ENCODE peak calls at places on chromosome 1, in six cellular contexts. One of them, this sample, is unnamed. For H3K4me1, the result is how much of the 10 kb centered on the place peaks cover.

GRCh38 chr1:71046891-71047634 is 553 bp downstream of the PTGER3 start:
- DNase-seq in PC-3: no peak
- DNase-seq in neuronal stem cell: no peak
- DNase-seq in upper lobe of right lung: peak
- DNase-seq in left lung: peak
- DNase-seq in fibroblast of lung: no peak
- DNase-seq in this sample: peak

GRCh38 chr1:240621249-240621648 is 9.3 kb upstream of the GREM2 start:
- DNase-seq in upper lobe of right lung: no peak
- DNase-seq in fibroblast of lung: no peak
- DNase-seq in PC-3: no peak
- DNase-seq in left lung: no peak
- DNase-seq in neuronal stem cell: no peak
- DNase-seq in this sample: no peak

GRCh38 chr1:187264995-187265602 is 436.4 kb downstream of the PLA2G4A start:
- DNase-seq in upper lobe of right lung: no peak
- DNase-seq in fibroblast of lung: peak
- DNase-seq in neuronal stem cell: peak
- DNase-seq in left lung: no peak
- DNase-seq in PC-3: peak
- DNase-seq in this sample: peak

GRCh38 chr1:171715813-171716251 is 26.0 kb downstream of the VAMP4 start:
- DNase-seq in upper lobe of right lung: no peak
- DNase-seq in neuronal stem cell: no peak
- DNase-seq in left lung: no peak
- DNase-seq in fibroblast of lung: peak
- DNase-seq in PC-3: peak
- DNase-seq in this sample: no peak

GRCh38 chr1:114272593-114272992 is 118.9 kb upstream of the SYT6 start:
- DNase-seq in neuronal stem cell: no peak
- DNase-seq in PC-3: no peak
- DNase-seq in left lung: no peak
- DNase-seq in upper lobe of right lung: no peak
- DNase-seq in fibroblast of lung: no peak
- DNase-seq in this sample: no peak

GRCh38 chr1:62194651-62195282 is at the start of gene L1TD1:
- DNase-seq in PC-3: no peak
- DNase-seq in left lung: no peak
- DNase-seq in neuronal stem cell: peak
- DNase-seq in fibroblast of lung: peak
- DNase-seq in upper lobe of right lung: peak
- DNase-seq in this sample: peak

GRCh38 chr1:207288315-207288714 is 33.2 kb upstream of the CD55 start:
- DNase-seq in fibroblast of lung: no peak
- DNase-seq in left lung: no peak
- DNase-seq in neuronal stem cell: no peak
- DNase-seq in upper lobe of right lung: no peak
- DNase-seq in PC-3: no peak
- DNase-seq in this sample: no peak

GRCh38 chr1:119947468-119947867 is 51.2 kb upstream of the ADAM30 start:
- DNase-seq in neuronal stem cell: no peak
- DNase-seq in upper lobe of right lung: no peak
- DNase-seq in left lung: no peak
- DNase-seq in PC-3: peak
- DNase-seq in fibroblast of lung: peak
- DNase-seq in this sample: no peak

GRCh38 chr1:39573097-39573465 is 3.5 kb downstream of the PABPC4 start:
- DNase-seq in fibroblast of lung: no peak
- DNase-seq in left lung: no peak
- DNase-seq in neuronal stem cell: no peak
- DNase-seq in PC-3: no peak
- DNase-seq in upper lobe of right lung: no peak
- DNase-seq in this sample: no peak

GRCh38 chr1:9996624-9997582 is at the start of gene RBP7:
- DNase-seq in upper lobe of right lung: peak
- DNase-seq in PC-3: peak
- DNase-seq in left lung: peak
- DNase-seq in neuronal stem cell: peak
- DNase-seq in fibroblast of lung: no peak
- DNase-seq in this sample: peak

GRCh38 chr1:85579619-85580018 is 942 bp upstream of the CCN1 start:
- DNase-seq in PC-3: peak
- DNase-seq in fibroblast of lung: peak
- DNase-seq in upper lobe of right lung: no peak
- DNase-seq in neuronal stem cell: peak
- DNase-seq in left lung: no peak
- DNase-seq in this sample: peak

GRCh38 chr1:28172690-28173150 is 3.8 kb downstream of the PTAFR start:
- DNase-seq in PC-3: no peak
- DNase-seq in upper lobe of right lung: no peak
- DNase-seq in left lung: no peak
- DNase-seq in neuronal stem cell: no peak
- DNase-seq in fibroblast of lung: peak
- DNase-seq in this sample: no peak

GRCh38 chr1:9625761-9626160 is 25.8 kb upstream of the PIK3CD start:
- DNase-seq in fibroblast of lung: no peak
- DNase-seq in neuronal stem cell: no peak
- DNase-seq in PC-3: peak
- DNase-seq in left lung: no peak
- DNase-seq in upper lobe of right lung: no peak
- DNase-seq in this sample: no peak

GRCh38 chr1:58650141-58650540 is 49.7 kb downstream of the MYSM1 start:
- DNase-seq in fibroblast of lung: peak
- DNase-seq in PC-3: peak
- DNase-seq in neuronal stem cell: no peak
- DNase-seq in left lung: no peak
- DNase-seq in upper lobe of right lung: no peak
- DNase-seq in this sample: no peak

GRCh38 chr1:94865369-94865768 is 45.2 kb downstream of the SLC44A3 start:
- DNase-seq in neuronal stem cell: no peak
- DNase-seq in left lung: no peak
- DNase-seq in PC-3: peak
- DNase-seq in upper lobe of right lung: no peak
- DNase-seq in fibroblast of lung: peak
- DNase-seq in this sample: no peak

GRCh38 chr1:230112782-230113181 is 45.7 kb downstream of the GALNT2 start:
- DNase-seq in PC-3: no peak
- DNase-seq in left lung: no peak
- DNase-seq in fibroblast of lung: no peak
- DNase-seq in neuronal stem cell: no peak
- DNase-seq in upper lobe of right lung: no peak
- DNase-seq in this sample: no peak

GRCh38 chr1:61993331-61993961 is 201.2 kb upstream of the L1TD1 start:
- DNase-seq in left lung: no peak
- DNase-seq in upper lobe of right lung: no peak
- DNase-seq in neuronal stem cell: no peak
- DNase-seq in PC-3: peak
- DNase-seq in fibroblast of lung: no peak
- DNase-seq in this sample: no peak

GRCh38 chr1:110210604-110211502 is 739 bp downstream of the KCNC4 start:
- DNase-seq in PC-3: peak
- DNase-seq in neuronal stem cell: no peak
- DNase-seq in upper lobe of right lung: peak
- DNase-seq in left lung: peak
- DNase-seq in fibroblast of lung: peak
- DNase-seq in this sample: peak

GRCh38 chr1:53449026-53449425 is 10.2 kb upstream of the DMRTB1 start:
- DNase-seq in neuronal stem cell: no peak
- DNase-seq in fibroblast of lung: peak
- DNase-seq in left lung: no peak
- DNase-seq in PC-3: peak
- DNase-seq in upper lobe of right lung: no peak
- DNase-seq in this sample: peak

GRCh38 chr1:93756656-93757055 is 75.0 kb upstream of the BCAR3 start:
- DNase-seq in fibroblast of lung: no peak
- DNase-seq in PC-3: peak
- DNase-seq in left lung: no peak
- DNase-seq in neuronal stem cell: no peak
- DNase-seq in upper lobe of right lung: no peak
- DNase-seq in this sample: no peak
- H3K4me1 ChIP-seq in fibroblast of lung: under half
- H3K4me1 ChIP-seq in PC-3: half or more
- H3K4me1 ChIP-seq in left lung: under half
- H3K4me1 ChIP-seq in neuronal stem cell: under half
- H3K4me1 ChIP-seq in upper lobe of right lung: under half
- H3K4me1 ChIP-seq in this sample: under half

GRCh38 chr1:209768354-209768774 is 12.5 kb downstream of the TRAF3IP3 start:
- DNase-seq in upper lobe of right lung: no peak
- DNase-seq in fibroblast of lung: no peak
- DNase-seq in PC-3: no peak
- DNase-seq in neuronal stem cell: no peak
- DNase-seq in left lung: no peak
- DNase-seq in this sample: no peak

GRCh38 chr1:209772116-209772515 is 12.2 kb downstream of the C1orf74 start:
- DNase-seq in left lung: no peak
- DNase-seq in upper lobe of right lung: no peak
- DNase-seq in neuronal stem cell: no peak
- DNase-seq in PC-3: no peak
- DNase-seq in fibroblast of lung: no peak
- DNase-seq in this sample: no peak

GRCh38 chr1:209769171-209769904 is 13.5 kb downstream of the TRAF3IP3 start:
- DNase-seq in upper lobe of right lung: peak
- DNase-seq in PC-3: peak
- DNase-seq in left lung: peak
- DNase-seq in neuronal stem cell: no peak
- DNase-seq in fibroblast of lung: peak
- DNase-seq in this sample: no peak

GRCh38 chr1:209770636-209771415 is 13.5 kb downstream of the C1orf74 start:
- DNase-seq in PC-3: no peak
- DNase-seq in left lung: no peak
- DNase-seq in neuronal stem cell: no peak
- DNase-seq in upper lobe of right lung: no peak
- DNase-seq in fibroblast of lung: no peak
- DNase-seq in this sample: no peak

DNA sequence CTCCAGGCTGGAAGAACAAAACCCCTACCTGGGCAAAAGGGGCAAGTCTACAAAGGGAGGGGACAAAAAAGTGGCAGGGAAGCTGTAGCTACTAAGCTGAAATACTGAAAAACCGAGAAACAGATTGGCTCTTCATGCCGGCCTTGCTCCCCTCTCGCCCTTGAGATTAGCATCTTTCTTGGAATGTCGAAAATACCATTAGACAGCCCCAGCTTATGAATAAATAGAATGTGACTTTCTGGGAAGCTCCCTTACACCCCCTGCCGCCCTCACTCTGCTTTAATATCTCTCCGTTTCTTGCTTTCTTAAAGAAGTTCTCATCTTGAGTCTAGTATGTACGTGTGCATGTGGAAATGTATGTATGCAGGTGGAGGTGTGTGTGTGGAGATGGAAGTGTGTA is 14.1 kb downstream of the TRAF3IP3 start:
- DNase-seq in neuronal stem cell: no peak
- DNase-seq in upper lobe of right lung: no peak
- DNase-seq in left lung: no peak
- DNase-seq in fibroblast of lung: no peak
- DNase-seq in PC-3: no peak
- DNase-seq in this sample: no peak
- H3K4me3 ChIP-seq in neuronal stem cell: peak
- H3K4me3 ChIP-seq in upper lobe of right lung: peak
- H3K4me3 ChIP-seq in left lung: peak
- H3K4me3 ChIP-seq in fibroblast of lung: no peak
- H3K4me3 ChIP-seq in PC-3: no peak
- H3K4me3 ChIP-seq in this sample: no peak

GRCh38 chr1:12452262-12452661 is 165.7 kb downstream of the DHRS3 start:
- DNase-seq in neuronal stem cell: no peak
- DNase-seq in PC-3: no peak
- DNase-seq in left lung: no peak
- DNase-seq in fibroblast of lung: no peak
- DNase-seq in upper lobe of right lung: no peak
- DNase-seq in this sample: no peak
- H3K4me1 ChIP-seq in neuronal stem cell: under half
- H3K4me1 ChIP-seq in PC-3: under half
- H3K4me1 ChIP-seq in left lung: half or more
- H3K4me1 ChIP-seq in fibroblast of lung: under half
- H3K4me1 ChIP-seq in upper lobe of right lung: half or more
- H3K4me1 ChIP-seq in this sample: under half

GRCh38 chr1:146021622-146022402 is at the start of gene HJV:
- DNase-seq in left lung: no peak
- DNase-seq in fibroblast of lung: no peak
- DNase-seq in neuronal stem cell: no peak
- DNase-seq in upper lobe of right lung: no peak
- DNase-seq in PC-3: no peak
- DNase-seq in this sample: no peak
- H3K4me3 ChIP-seq in left lung: no peak
- H3K4me3 ChIP-seq in fibroblast of lung: no peak
- H3K4me3 ChIP-seq in neuronal stem cell: no peak
- H3K4me3 ChIP-seq in upper lobe of right lung: no peak
- H3K4me3 ChIP-seq in PC-3: no peak
- H3K4me3 ChIP-seq in this sample: no peak

DNA sequence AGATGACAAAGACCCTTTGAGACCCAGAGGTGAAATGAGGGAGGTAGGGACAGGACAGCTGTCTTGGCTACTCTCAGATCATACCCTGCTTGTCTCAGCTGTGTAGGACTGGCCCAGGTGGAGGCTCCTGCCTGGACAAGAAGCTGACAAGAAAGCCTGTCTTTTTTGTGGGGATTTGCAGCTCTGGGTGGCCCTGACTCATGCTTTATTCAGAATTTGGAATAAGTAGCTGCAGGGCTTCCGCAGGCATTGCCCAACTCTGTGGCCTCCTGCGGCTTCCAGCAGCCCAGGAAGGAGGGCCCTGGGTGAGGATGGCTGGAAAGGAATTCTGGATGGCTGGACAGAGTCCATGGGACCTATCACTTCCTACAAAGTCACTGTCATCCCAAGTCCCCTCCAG is 20.6 kb upstream of the PADI4 start:
- DNase-seq in left lung: no peak
- DNase-seq in upper lobe of right lung: peak
- DNase-seq in neuronal stem cell: no peak
- DNase-seq in fibroblast of lung: peak
- DNase-seq in PC-3: peak
- DNase-seq in this sample: no peak
- H3K4me1 ChIP-seq in left lung: under half
- H3K4me1 ChIP-seq in upper lobe of right lung: under half
- H3K4me1 ChIP-seq in neuronal stem cell: under half
- H3K4me1 ChIP-seq in fibroblast of lung: under half
- H3K4me1 ChIP-seq in PC-3: under half
- H3K4me1 ChIP-seq in this sample: under half

DNA sequence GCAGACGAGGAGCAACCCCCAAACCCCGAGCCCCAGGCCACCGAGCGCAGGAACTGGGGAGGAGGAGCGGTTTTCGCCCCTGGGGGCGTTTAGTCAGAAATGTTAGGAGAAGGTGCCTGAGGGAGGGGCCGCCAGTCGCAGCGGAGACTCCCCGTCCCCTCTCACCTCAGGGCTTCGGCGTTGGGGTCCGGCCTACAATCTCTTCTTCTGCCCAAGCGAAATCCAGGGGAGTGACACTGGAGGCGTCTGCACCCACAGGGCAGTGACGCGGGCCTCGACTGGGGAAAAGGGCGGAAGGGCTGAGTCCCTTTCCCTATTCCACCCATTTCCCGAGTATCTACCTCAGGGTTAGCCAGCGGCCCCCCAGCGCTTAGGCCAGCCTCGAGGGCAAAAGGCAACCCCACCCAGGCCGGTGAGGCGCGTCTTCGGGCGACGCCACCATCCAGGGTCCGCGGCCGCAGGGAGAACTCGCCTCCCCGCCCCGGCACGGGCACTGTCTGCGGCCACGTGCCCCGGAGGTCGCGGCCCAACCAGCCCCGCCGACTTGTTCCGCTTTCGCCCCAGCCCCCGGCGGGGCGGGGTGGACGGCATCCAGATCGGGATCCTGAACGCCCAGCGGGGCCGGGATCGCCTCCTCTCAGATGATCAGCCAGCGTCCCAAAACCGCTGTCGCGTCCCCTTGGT is 118.7 kb upstream of the BARHL2 start:
- DNase-seq in upper lobe of right lung: no peak
- DNase-seq in fibroblast of lung: no peak
- DNase-seq in neuronal stem cell: no peak
- DNase-seq in left lung: peak
- DNase-seq in PC-3: no peak
- DNase-seq in this sample: peak
- H3K4me3 ChIP-seq in upper lobe of right lung: peak
- H3K4me3 ChIP-seq in fibroblast of lung: no peak
- H3K4me3 ChIP-seq in neuronal stem cell: no peak
- H3K4me3 ChIP-seq in left lung: peak
- H3K4me3 ChIP-seq in PC-3: no peak
- H3K4me3 ChIP-seq in this sample: no peak